ENCODE peak calls at places on chromosomes 4 and X, in eight cellular contexts. C, X, B, O, G, I, J and K are unnamed samples.

GRCh38 chrX:136816970-136817369 is 36.2 kb upstream of the ARHGEF6 start:
- DNase-seq in C (no peak), X (no peak), B (no peak), O (no peak), G (no peak), I (no peak), J (no peak), K (no peak)

GRCh38 chr4:2536193-2537010 is at the start of gene FAM193A:
- DNase-seq in C (peak), X (peak), B (peak), O (peak), G (peak), I (peak), J (peak), K (peak)

GRCh38 chrX:76439188-76439587 is 11.7 kb downstream of the MAGEE1 start:
- DNase-seq in C (no peak), X (no peak), B (no peak), O (no peak), G (no peak), I (no peak), J (no peak), K (no peak)

GRCh38 chr4:158581161-158581560 is 59.5 kb downstream of the RXFP1 start:
- DNase-seq in C (peak), X (no peak), B (no peak), O (no peak), G (no peak), I (no peak), J (no peak), K (no peak)

GRCh38 chr4:68148795-68149685 is 19.4 kb upstream of the TMPRSS11F start:
- DNase-seq in C (no peak), X (no peak), B (no peak), O (no peak), G (no peak), I (no peak), J (no peak), K (no peak)

GRCh38 chrX:134694333-134694925 is 36.2 kb upstream of the PLAC1 start:
- DNase-seq in C (no peak), X (no peak), B (no peak), O (no peak), G (no peak), I (no peak), J (no peak), K (no peak)

GRCh38 chrX:82141942-82142341 is 940.0 kb downstream of the SH3BGRL start:
- DNase-seq in C (no peak), X (no peak), B (no peak), O (peak), G (no peak), I (no peak), J (no peak), K (no peak)

GRCh38 chrX:7985568-7985967 is 58.4 kb upstream of the PNPLA4 start:
- DNase-seq in C (no peak), X (no peak), B (no peak), O (no peak), G (no peak), I (no peak), J (no peak), K (no peak)

GRCh38 chr4:56750231-56750630 is 69.1 kb upstream of the HOPX start:
- DNase-seq in C (no peak), X (no peak), B (no peak), O (no peak), G (no peak), I (no peak), J (no peak), K (no peak)

GRCh38 chrX:108439961-108440696 is 491 bp downstream of the COL4A5 start:
- DNase-seq in C (no peak), X (no peak), B (no peak), O (no peak), G (no peak), I (peak), J (peak), K (no peak)

GRCh38 chr4:81405900-81406401 is 65.8 kb downstream of the RASGEF1B start:
- DNase-seq in C (peak), X (peak), B (peak), O (peak), G (no peak), I (peak), J (peak), K (no peak)

GRCh38 chr4:112956458-112956857 is 93.0 kb upstream of the ANK2 start:
- DNase-seq in C (no peak), X (no peak), B (no peak), O (no peak), G (no peak), I (no peak), J (peak), K (no peak)

GRCh38 chr4:23171971-23172370 is 479.2 kb downstream of the GBA3 start:
- DNase-seq in C (no peak), X (no peak), B (no peak), O (no peak), G (no peak), I (no peak), J (no peak), K (no peak)

GRCh38 chrX:13101439-13102139 is 57.2 kb upstream of the FAM9C start:
- DNase-seq in C (peak), X (peak), B (no peak), O (no peak), G (no peak), I (peak), J (no peak), K (peak)

GRCh38 chrX:70169281-70169680 is 8.0 kb upstream of the DGAT2L6 start:
- DNase-seq in C (no peak), X (no peak), B (no peak), O (no peak), G (no peak), I (no peak), J (no peak), K (no peak)

GRCh38 chrX:153941331-153942252 is 2.9 kb downstream of the RENBP start:
- DNase-seq in C (no peak), X (no peak), B (no peak), O (no peak), G (no peak), I (no peak), J (no peak), K (no peak)